ENCODE peak calls at places on chromosomes 3 and 15, in five cellular contexts. K, W, R, H and P are unnamed samples.

GRCh38 chr3:16665282-16665741 is 60.1 kb upstream of the DAZL start:
- DNase-seq in R (peak), W (peak), H (peak), K (no peak), P (no peak)

GRCh38 chr3:185724761-185725160 is 100.1 kb downstream of the IGF2BP2 start:
- DNase-seq in K (no peak), R (no peak), H (peak), W (no peak), P (no peak)

GRCh38 chr3:30081904-30082303 is 524.5 kb upstream of the TGFBR2 start:
- DNase-seq in W (no peak), K (no peak), R (no peak), H (no peak), P (no peak)

GRCh38 chr3:197750863-197751737 is 1.4 kb downstream of the FYTTD1 start:
- DNase-seq in H (peak), W (no peak), R (peak), K (peak), P (no peak)

GRCh38 chr3:112027839-112028238 is 6.7 kb upstream of the TMPRSS7 start:
- DNase-seq in K (no peak), R (no peak), W (no peak), H (no peak), P (no peak)

GRCh38 chr3:67977762-67978161 is 323.4 kb upstream of the SUCLG2 start:
- DNase-seq in H (no peak), K (no peak), R (no peak), W (no peak), P (no peak)

GRCh38 chr3:138114431-138114918 is 933 bp downstream of the DZIP1L start:
- DNase-seq in H (peak), K (no peak), W (no peak), R (peak), P (no peak)

GRCh38 chr15:92974183-92974915 is 74.2 kb downstream of the CHD2 start:
- DNase-seq in W (no peak), R (no peak), K (no peak), H (no peak), P (no peak)

GRCh38 chr3:32586361-32586760 is 15.7 kb upstream of the DYNC1LI1 start:
- DNase-seq in W (no peak), R (no peak), K (no peak), H (no peak), P (no peak)

GRCh38 chr15:96484830-96485229 is 154.3 kb downstream of the NR2F2 start:
- DNase-seq in K (no peak), R (no peak), W (no peak), H (no peak), P (no peak)

GRCh38 chr3:37810788-37811187 is 50.9 kb upstream of the CTDSPL start:
- DNase-seq in W (no peak), R (no peak), K (no peak), H (no peak), P (no peak)

GRCh38 chr3:14577897-14578296 is 37.8 kb upstream of the GRIP2 start:
- DNase-seq in R (no peak), W (no peak), H (no peak), K (no peak), P (no peak)
- TF ChIP-seq CTCF in R (no peak), W (no peak), H (no peak), K (no peak), P (no peak)

GRCh38 chr3:134308350-134308891 is 57.8 kb upstream of the RYK start:
- DNase-seq in W (peak), K (peak), R (peak), H (peak), P (peak)
- TF ChIP-seq CTCF in W (no peak), K (peak), R (peak), H (peak), P (peak)

GRCh38 chr15:80669599-80670273 is 25.4 kb upstream of the ABHD17C start:
- DNase-seq in R (no peak), H (no peak), K (no peak), W (no peak), P (no peak)

GRCh38 chr15:80665151-80665550 is 30.0 kb upstream of the ABHD17C start:
- DNase-seq in R (no peak), H (no peak), K (no peak), W (no peak), P (no peak)

GRCh38 chr15:80673561-80674244 is 21.4 kb upstream of the ABHD17C start:
- DNase-seq in H (no peak), K (no peak), R (no peak), W (no peak), P (no peak)

GRCh38 chr15:80667895-80668430 is 27.1 kb upstream of the ABHD17C start:
- DNase-seq in R (no peak), K (no peak), H (no peak), W (no peak), P (no peak)

DNA sequence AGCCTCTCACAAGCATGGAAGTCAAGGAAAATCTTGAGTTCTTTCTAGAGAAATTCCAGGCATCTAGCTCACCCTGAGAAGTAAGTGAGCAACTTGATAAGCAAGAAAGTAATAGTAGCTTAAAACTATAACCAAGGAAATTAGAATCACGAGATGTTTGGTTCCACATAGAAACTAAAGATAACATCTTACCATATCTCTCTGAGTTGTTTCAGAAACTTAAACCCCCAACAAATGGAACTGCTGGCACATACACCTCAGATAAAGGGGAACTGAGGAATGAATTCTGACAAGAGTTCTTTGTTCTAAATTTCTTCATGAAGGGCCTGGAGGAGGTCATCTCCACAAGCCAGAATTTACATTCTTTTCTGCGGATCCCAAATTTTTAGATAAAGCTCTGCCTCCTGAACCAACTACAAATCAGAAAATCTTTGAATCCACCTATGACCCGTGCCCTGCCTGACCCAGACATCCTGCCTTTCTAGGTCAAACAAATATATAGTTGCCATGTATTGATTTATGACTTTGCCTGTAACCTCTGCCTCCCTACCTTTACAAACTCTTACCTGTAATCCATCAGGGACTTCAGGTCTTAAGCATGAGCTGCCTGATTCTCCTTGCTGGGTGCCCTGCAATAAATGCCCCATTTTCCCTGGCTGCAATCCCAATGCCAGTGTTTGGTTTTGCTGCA is 26.4 kb upstream of the ABHD17C start:
- DNase-seq in R (no peak), H (no peak), W (no peak), K (no peak), P (no peak)
- TF ChIP-seq CTCF in R (no peak), H (no peak), W (no peak), K (no peak), P (no peak)

GRCh38 chr3:75295013-75295412 is 369.1 kb upstream of the FRG2C start:
- DNase-seq in R (no peak), W (no peak), K (no peak), H (no peak), P (no peak)
- TF ChIP-seq CTCF in R (no peak), W (no peak), K (no peak), H (no peak), P (no peak)

GRCh38 chr3:3356836-3357235 is 177.3 kb upstream of the CRBN start:
- DNase-seq in R (no peak), H (no peak), K (no peak), W (no peak), P (no peak)

DNA sequence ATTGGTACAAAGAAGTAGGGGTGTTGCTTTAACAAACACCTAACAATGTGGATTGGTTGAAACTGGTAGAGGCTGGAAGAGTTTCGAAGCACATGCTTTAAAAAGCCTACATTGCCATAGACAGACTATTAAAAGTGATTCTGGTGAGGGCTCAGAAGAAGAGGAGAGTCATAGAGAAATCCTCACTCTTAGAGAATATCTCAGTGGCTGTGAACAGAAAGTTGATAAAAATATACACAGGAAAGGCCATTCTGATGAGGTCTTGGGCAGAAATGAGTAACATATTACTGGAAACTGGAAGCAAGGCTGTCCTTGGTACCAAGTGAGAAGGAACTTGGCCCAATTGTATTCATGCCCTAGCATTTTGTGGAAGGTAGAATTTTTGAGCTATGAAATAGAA is 173.7 kb upstream of the CRBN start:
- DNase-seq in K (no peak), W (no peak), H (no peak), R (no peak), P (no peak)
- TF ChIP-seq CTCF in K (no peak), W (no peak), H (no peak), R (no peak), P (no peak)

GRCh38 chr15:75598361-75598760 is 19.2 kb upstream of the PTPN9 start:
- DNase-seq in R (no peak), H (no peak), K (no peak), W (no peak), P (no peak)

GRCh38 chr15:75599396-75599795 is 20.3 kb upstream of the PTPN9 start:
- DNase-seq in W (no peak), H (no peak), K (no peak), R (no peak), P (no peak)

GRCh38 chr15:75594276-75594675 is 15.2 kb upstream of the PTPN9 start:
- DNase-seq in W (no peak), H (no peak), K (no peak), R (no peak), P (no peak)

GRCh38 chr15:75596703-75597345 is 17.7 kb upstream of the PTPN9 start:
- DNase-seq in K (no peak), H (no peak), R (no peak), W (no peak), P (no peak)

DNA sequence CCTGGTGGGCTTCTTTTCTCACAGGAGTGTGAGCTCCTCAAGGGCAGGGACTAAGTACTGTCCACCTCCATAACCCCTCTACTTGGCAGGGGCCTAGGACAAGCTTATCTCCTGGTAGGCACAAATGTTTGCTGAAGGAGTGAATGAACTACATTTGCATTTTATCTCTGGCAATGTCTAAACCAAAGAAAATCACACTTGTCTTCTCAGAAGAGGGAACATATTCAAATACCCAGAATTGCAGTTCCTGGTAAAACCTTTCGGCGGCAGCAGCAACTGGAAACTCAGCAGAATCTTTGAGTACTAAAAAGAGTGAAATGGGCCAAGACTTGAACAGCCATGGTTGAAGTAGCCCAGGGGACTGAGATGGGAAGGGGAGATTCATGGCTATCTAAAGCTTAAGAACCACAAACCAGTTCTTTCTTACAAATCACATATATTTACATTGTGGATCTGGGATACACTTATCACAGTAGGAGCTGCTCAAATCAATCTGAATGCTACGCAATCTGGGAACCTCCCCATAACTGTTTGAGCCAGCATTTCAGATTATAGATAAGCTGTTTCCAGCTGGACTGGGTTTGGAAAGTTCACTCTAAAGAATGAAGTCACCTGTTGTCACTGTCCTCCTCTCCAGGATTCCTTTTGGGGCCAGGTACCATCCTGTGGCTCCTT is 18.7 kb upstream of the PTPN9 start:
- DNase-seq in W (no peak), H (peak), K (no peak), R (no peak), P (no peak)
- TF ChIP-seq CTCF in W (peak), H (peak), K (peak), R (peak), P (peak)

GRCh38 chr3:140974900-140975299 is 33.3 kb downstream of the SLC25A36 start:
- DNase-seq in R (no peak), H (no peak), W (no peak), K (no peak), P (no peak)

GRCh38 chr3:140972833-140973232 is 31.2 kb downstream of the SLC25A36 start:
- DNase-seq in R (no peak), H (peak), W (no peak), K (no peak), P (no peak)
- TF ChIP-seq CTCF in R (peak), H (peak), W (peak), K (peak), P (peak)

DNA sequence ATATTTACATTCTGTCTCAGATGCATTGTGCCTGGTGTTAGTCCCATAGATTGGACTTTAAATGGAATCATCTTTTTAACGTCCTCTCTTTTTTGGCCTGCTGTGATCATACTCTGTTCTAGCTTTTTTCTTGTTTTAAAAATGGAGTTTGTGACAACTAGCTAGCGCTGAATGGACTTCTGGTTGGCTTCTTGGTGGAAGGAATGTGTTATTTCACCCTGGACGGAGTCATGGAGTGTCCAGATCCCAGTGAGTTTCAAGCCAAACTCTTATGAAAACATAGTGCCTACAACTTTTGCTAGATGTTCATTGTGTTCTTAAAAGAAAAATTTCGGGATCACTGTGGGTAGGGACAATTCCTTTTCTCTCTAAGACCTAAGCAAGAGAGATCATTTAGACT is 192.6 kb downstream of the TCF12 start:
- DNase-seq in K (no peak), W (no peak), H (no peak), R (no peak), P (no peak)
- TF ChIP-seq CTCF in K (no peak), W (no peak), H (peak), R (no peak), P (no peak)

DNA sequence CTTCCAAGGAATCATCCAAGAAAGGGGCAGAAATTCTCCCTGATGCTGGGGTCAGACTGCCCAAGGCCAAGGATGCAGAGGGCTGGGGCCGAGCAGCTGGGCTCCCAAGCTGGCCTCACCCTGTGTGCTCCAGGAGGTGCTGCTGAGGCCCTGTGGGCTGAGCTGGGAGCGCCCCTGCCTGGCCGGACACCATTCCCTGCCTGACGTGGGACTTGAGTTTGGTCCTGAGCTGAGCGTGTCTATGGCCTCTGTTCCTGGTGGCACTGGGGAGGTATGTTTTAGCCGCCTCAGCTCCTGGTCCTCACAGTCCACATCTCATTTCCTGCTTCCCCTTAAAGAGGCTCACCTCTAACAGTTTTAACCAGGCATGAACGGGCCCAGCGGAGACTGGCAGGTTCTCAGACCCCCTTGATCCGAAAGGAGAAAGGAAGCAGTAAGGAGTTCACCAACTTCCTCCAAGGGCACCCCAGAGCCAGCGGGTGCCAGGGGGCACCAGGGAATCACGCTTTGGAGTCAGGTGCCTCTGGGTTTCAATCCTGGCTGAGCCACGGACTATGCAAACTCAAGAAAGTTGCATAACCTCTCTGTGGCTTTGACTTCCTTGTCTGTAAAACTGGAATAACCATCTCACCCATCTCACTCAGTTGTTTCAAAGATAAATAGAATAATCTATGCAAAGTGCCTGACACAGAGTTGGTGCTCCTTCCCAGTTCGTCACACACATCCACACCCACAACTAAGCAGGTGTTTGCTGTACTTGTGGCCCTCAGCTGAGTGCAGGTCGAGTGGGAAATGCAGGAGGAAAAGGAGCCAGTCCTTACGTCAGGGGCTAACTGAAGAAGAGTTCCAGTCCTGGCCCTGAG is 48.6 kb downstream of the SLC12A8 start:
- DNase-seq in K (no peak), H (peak), W (no peak), R (no peak), P (no peak)
- TF ChIP-seq CTCF in K (no peak), H (peak), W (peak), R (no peak), P (no peak)